ENCODE peak calls at places on chromosomes 1 and 21, in eight cellular contexts. X is OCI-LY7, B is iPS DF 6.9, N is AG04450, R is heart left ventricle, U is upper lobe of right lung, L is lower lobe of right lung, S is breast epithelium. C is an unnamed sample.

GRCh38 chr21:37341254-37341960 is 25.2 kb upstream of the DYRK1A start:
- DNase-seq in U (no peak), R (no peak), S (no peak), N (no peak), B (no peak), L (no peak), X (no peak), C (no peak)

GRCh38 chr21:38042246-38042645 is 126.0 kb upstream of the KCNJ6 start:
- DNase-seq in R (no peak), S (no peak), U (no peak), B (no peak), L (no peak), X (no peak), N (no peak), C (no peak)

GRCh38 chr1:180939072-180939705 is 26.5 kb downstream of the KIAA1614 start:
- DNase-seq in R (no peak), L (no peak), X (no peak), S (no peak), U (no peak), B (no peak), N (no peak), C (no peak)

GRCh38 chr1:198108646-198109045 is 48.2 kb upstream of the NEK7 start:
- DNase-seq in R (no peak), B (no peak), N (no peak), S (no peak), X (no peak), U (no peak), L (no peak), C (no peak)

GRCh38 chr1:173400387-173400995 is 76.6 kb upstream of the PRDX6 start:
- DNase-seq in N (no peak), L (no peak), U (no peak), B (no peak), X (no peak), S (no peak), R (no peak), C (no peak)

GRCh38 chr1:156498447-156499193 is 2.0 kb downstream of the MEF2D start:
- DNase-seq in L (no peak), B (no peak), U (peak; percentile 66), R (peak; percentile 87), N (no peak), X (peak; percentile 34), S (no peak), C (no peak)

GRCh38 chr1:54798769-54799641 is 2.1 kb downstream of the TTC22 start:
- DNase-seq in S (no peak), U (peak; percentile 72), R (no peak), X (no peak), N (no peak), B (no peak), L (no peak), C (no peak)

GRCh38 chr1:54372978-54373377 is 33.2 kb downstream of the SSBP3 start:
- DNase-seq in R (no peak), B (no peak), X (peak; percentile 73), L (no peak), N (no peak), S (no peak), U (no peak), C (no peak)

GRCh38 chr21:45004481-45005263 is 64.8 kb downstream of the SLX9 start:
- DNase-seq in N (no peak), B (no peak), L (peak; percentile 36), U (peak; percentile 59), R (no peak), S (no peak), X (no peak), C (no peak)

GRCh38 chr21:45004059-45004422 is 64.2 kb downstream of the SLX9 start:
- DNase-seq in X (no peak), S (no peak), N (no peak), U (peak; percentile 53), B (no peak), R (no peak), L (peak; percentile 27), C (no peak)

GRCh38 chr21:45009616-45010015 is 64.8 kb upstream of the ADARB1 start:
- DNase-seq in L (no peak), S (no peak), B (no peak), X (no peak), R (no peak), U (no peak), N (no peak), C (no peak)

GRCh38 chr21:45003331-45004058 is 63.7 kb downstream of the SLX9 start:
- DNase-seq in B (no peak), N (no peak), X (no peak), R (no peak), U (peak; percentile 59), L (peak; percentile 39), S (no peak), C (no peak)

DNA sequence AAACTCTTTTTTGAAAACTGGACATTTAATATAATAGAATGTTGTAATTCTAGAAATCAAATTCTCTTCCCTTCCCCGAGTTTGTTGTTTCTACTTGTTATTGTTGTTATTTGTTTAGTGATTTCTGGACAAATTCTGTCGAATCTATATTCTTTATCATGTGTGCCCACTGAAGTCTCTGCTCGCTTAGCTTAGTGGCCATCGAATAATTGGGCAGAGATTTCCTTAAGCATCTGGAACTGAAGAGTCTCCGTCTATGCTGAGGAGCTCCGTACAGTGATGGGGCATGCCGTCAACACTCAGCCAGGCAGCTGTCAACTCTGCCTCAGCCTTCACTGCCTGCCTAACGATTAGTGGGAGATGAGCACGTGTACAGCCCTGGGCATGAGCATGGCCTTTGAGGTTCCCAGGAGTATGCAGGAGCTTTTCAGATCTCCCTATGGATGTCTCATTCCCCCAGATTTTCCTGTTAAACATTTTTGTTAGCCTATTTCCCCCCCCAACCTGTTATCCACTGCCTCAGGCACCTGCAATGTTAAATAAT is 66.8 kb downstream of the SLX9 start:
- DNase-seq in U (no peak), X (no peak), R (no peak), L (peak; percentile 21), B (no peak), N (no peak), S (no peak), C (no peak)
- H3K9me3 ChIP-seq in U (no peaks in the 10 kb centered on the region), X (no peaks in the 10 kb centered on the region), R (no peaks in the 10 kb centered on the region), L (no peaks in the 10 kb centered on the region), B (no peaks in the 10 kb centered on the region), N (peaks cover 30% of the 10 kb centered on the region), S (no peaks in the 10 kb centered on the region), C (no peaks in the 10 kb centered on the region)

DNA sequence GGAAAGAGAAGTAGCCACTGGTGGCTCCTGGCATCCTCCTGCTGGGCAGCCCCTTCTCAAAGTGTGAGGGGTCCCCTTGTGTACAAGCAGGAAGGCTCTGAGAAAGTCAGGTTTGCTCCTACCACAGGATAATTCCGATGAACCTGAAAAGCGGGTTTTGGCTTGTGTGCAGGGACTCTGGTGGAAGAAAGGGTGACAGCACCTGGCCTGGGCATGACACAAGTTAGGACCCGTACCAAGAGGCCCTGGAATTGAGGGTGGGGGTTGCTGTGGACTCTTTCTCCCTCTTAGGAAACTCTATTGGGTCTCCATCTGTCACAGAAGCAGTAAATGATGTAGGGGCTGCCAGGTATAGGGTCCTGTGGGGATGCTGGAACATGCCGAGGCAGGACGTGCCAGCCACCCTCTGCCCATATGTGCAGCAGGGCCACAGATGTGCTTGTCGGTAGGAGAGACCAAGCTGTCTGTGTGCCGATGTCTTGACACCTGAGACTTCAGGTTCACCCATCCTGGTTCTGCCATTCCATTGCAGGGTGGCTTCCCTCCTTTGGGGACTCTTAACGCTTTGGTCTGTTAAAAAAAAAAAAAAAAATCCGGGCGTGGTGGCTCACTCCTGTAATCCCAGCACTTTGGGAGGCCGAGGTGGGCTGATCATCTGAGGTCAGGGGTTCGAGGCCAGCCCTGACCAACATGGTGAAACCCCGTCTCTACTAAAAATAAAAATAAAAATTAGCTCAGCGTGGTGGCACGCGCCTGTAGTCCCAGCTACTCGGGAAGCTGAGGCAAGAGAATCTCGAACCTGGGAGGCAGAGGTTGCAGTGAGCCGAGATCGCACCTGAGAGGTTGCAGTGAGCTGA is 9.8 kb downstream of the C1orf35 start:
- DNase-seq in R (no peak), L (no peak), S (no peak), B (no peak), N (no peak), U (peak; percentile 18), X (no peak), C (no peak)
- H3K9me3 ChIP-seq in R (no peaks in the 10 kb centered on the region), L (peaks cover 7% of the 10 kb centered on the region), S (peaks cover 9% of the 10 kb centered on the region), B (no peaks in the 10 kb centered on the region), N (peaks cover 24% of the 10 kb centered on the region), U (peaks cover 5% of the 10 kb centered on the region), X (peaks cover 25% of the 10 kb centered on the region), C (peaks cover 7% of the 10 kb centered on the region)

DNA sequence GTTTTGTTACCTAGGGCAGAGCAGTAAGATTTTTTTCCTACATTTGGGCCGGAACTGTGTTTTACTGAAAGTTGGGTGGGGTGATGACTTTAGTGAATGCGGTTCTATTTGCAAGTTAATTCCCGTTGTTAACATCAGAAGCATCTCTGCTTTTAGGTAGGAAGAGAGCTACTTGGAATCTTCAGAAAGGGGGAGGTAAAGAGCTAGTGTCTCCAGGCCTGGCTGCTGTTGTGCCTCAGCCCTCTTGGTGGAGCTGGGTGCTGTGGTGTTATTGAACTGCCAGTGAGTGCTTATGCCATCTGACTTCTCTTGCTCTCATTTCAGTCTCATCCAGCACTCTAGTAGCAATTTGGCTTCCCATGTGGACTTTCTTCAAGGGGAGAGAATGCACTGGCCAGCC is 3.4 kb downstream of the KDM4A start:
- DNase-seq in U (no peak), N (no peak), R (no peak), L (no peak), S (no peak), B (peak; percentile 76), X (peak; percentile 44), C (no peak)
- H3K9me3 ChIP-seq in U (no peaks in the 10 kb centered on the region), N (no peaks in the 10 kb centered on the region), R (no peaks in the 10 kb centered on the region), L (no peaks in the 10 kb centered on the region), S (no peaks in the 10 kb centered on the region), B (no peaks in the 10 kb centered on the region), X (no peaks in the 10 kb centered on the region), C (no peaks in the 10 kb centered on the region)

GRCh38 chr1:227673441-227673840 is 61.7 kb downstream of the JMJD4 start:
- DNase-seq in X (no peak), S (no peak), B (no peak), L (no peak), N (no peak), U (no peak), R (no peak), C (no peak)
- H3K9me3 ChIP-seq in X (peaks cover 6% of the 10 kb centered on the region), S (peaks cover 96% of the 10 kb centered on the region), B (peaks cover 3% of the 10 kb centered on the region), L (peaks cover 94% of the 10 kb centered on the region), N (peaks cover 13% of the 10 kb centered on the region), U (peaks cover 72% of the 10 kb centered on the region), R (peaks cover 1% of the 10 kb centered on the region), C (peaks cover 85% of the 10 kb centered on the region)

GRCh38 chr1:102089791-102090190 is 93.1 kb upstream of the OLFM3 start:
- DNase-seq in S (no peak), N (no peak), L (no peak), X (no peak), U (no peak), R (no peak), B (no peak), C (no peak)
- H3K9me3 ChIP-seq in S (peaks cover 9% of the 10 kb centered on the region), N (no peaks in the 10 kb centered on the region), L (no peaks in the 10 kb centered on the region), X (no peaks in the 10 kb centered on the region), U (no peaks in the 10 kb centered on the region), R (no peaks in the 10 kb centered on the region), B (no peaks in the 10 kb centered on the region), C (no peaks in the 10 kb centered on the region)

GRCh38 chr21:26444646-26445045 is 128.4 kb downstream of the CYYR1 start:
- DNase-seq in L (no peak), B (no peak), X (no peak), R (no peak), U (no peak), S (no peak), N (no peak), C (no peak)
- H3K9me3 ChIP-seq in L (no peaks in the 10 kb centered on the region), B (no peaks in the 10 kb centered on the region), X (peaks cover 9% of the 10 kb centered on the region), R (no peaks in the 10 kb centered on the region), U (no peaks in the 10 kb centered on the region), S (no peaks in the 10 kb centered on the region), N (no peaks in the 10 kb centered on the region), C (no peaks in the 10 kb centered on the region)

C was measured in CD4-positive, alpha-beta T cell.